ENCODE peak calls at places on chromosomes 11 and 22, in nine cellular contexts. One of them, this sample, is unnamed.

GRCh38 chr11:35330924-35331323 is 88.4 kb downstream of the SLC1A2 start:
- DNase-seq in GM12865: peak
- DNase-seq in SW480: no peak
- DNase-seq in NCI-H187 treated with DMSO at 0.1 percent for 48 hours: no peak
- DNase-seq in osteocyte: no peak
- DNase-seq in K562: no peak
- DNase-seq in mesendoderm: peak
- DNase-seq in BJ: no peak
- DNase-seq in amygdala: no peak
- DNase-seq in this sample: no peak

GRCh38 chr11:1269957-1270356 is 39.5 kb downstream of the TOLLIP start:
- DNase-seq in GM12865: no peak
- DNase-seq in SW480: no peak
- DNase-seq in NCI-H187 treated with DMSO at 0.1 percent for 48 hours: no peak
- DNase-seq in osteocyte: no peak
- DNase-seq in K562: no peak
- DNase-seq in mesendoderm: no peak
- DNase-seq in BJ: no peak
- DNase-seq in amygdala: no peak
- DNase-seq in this sample: no peak

GRCh38 chr11:119743041-119743440 is 14.0 kb upstream of the NECTIN1 start:
- DNase-seq in GM12865: no peak
- DNase-seq in SW480: no peak
- DNase-seq in NCI-H187 treated with DMSO at 0.1 percent for 48 hours: no peak
- DNase-seq in osteocyte: no peak
- DNase-seq in K562: no peak
- DNase-seq in mesendoderm: no peak
- DNase-seq in BJ: no peak
- DNase-seq in amygdala: no peak
- DNase-seq in this sample: no peak

GRCh38 chr22:22748297-22748743 is 103.9 kb downstream of the GGTLC2 start:
- DNase-seq in GM12865: peak
- DNase-seq in SW480: peak
- DNase-seq in NCI-H187 treated with DMSO at 0.1 percent for 48 hours: no peak
- DNase-seq in osteocyte: peak
- DNase-seq in K562: peak
- DNase-seq in mesendoderm: peak
- DNase-seq in BJ: no peak
- DNase-seq in amygdala: no peak
- DNase-seq in this sample: peak

GRCh38 chr11:73325036-73325981 is 17.2 kb downstream of the ARHGEF17 start:
- DNase-seq in GM12865: peak
- DNase-seq in SW480: no peak
- DNase-seq in NCI-H187 treated with DMSO at 0.1 percent for 48 hours: no peak
- DNase-seq in osteocyte: no peak
- DNase-seq in K562: no peak
- DNase-seq in mesendoderm: no peak
- DNase-seq in BJ: no peak
- DNase-seq in amygdala: no peak
- DNase-seq in this sample: no peak

GRCh38 chr11:36431429-36432092 is 78.5 kb downstream of the TRAF6 start:
- DNase-seq in GM12865: peak
- DNase-seq in SW480: peak
- DNase-seq in NCI-H187 treated with DMSO at 0.1 percent for 48 hours: no peak
- DNase-seq in osteocyte: no peak
- DNase-seq in K562: peak
- DNase-seq in mesendoderm: peak
- DNase-seq in BJ: peak
- DNase-seq in amygdala: no peak
- DNase-seq in this sample: peak

GRCh38 chr11:18844753-18845367 is 53.3 kb upstream of the PTPN5 start:
- DNase-seq in GM12865: peak
- DNase-seq in SW480: peak
- DNase-seq in NCI-H187 treated with DMSO at 0.1 percent for 48 hours: no peak
- DNase-seq in osteocyte: no peak
- DNase-seq in K562: peak
- DNase-seq in mesendoderm: peak
- DNase-seq in BJ: no peak
- DNase-seq in amygdala: no peak
- DNase-seq in this sample: peak

GRCh38 chr22:45473626-45474237 is 29.0 kb upstream of the FBLN1 start:
- DNase-seq in GM12865: no peak
- DNase-seq in SW480: no peak
- DNase-seq in NCI-H187 treated with DMSO at 0.1 percent for 48 hours: no peak
- DNase-seq in osteocyte: no peak
- DNase-seq in K562: no peak
- DNase-seq in mesendoderm: no peak
- DNase-seq in BJ: no peak
- DNase-seq in amygdala: no peak
- DNase-seq in this sample: no peak

GRCh38 chr22:37708580-37709444 is 12.0 kb downstream of the TRIOBP start:
- DNase-seq in GM12865: no peak
- DNase-seq in SW480: no peak
- DNase-seq in NCI-H187 treated with DMSO at 0.1 percent for 48 hours: no peak
- DNase-seq in osteocyte: no peak
- DNase-seq in K562: no peak
- DNase-seq in mesendoderm: no peak
- DNase-seq in BJ: no peak
- DNase-seq in amygdala: no peak
- DNase-seq in this sample: no peak

GRCh38 chr11:8838248-8838647 is 72.7 kb upstream of the AKIP1 start:
- DNase-seq in GM12865: no peak
- DNase-seq in SW480: peak
- DNase-seq in NCI-H187 treated with DMSO at 0.1 percent for 48 hours: no peak
- DNase-seq in osteocyte: no peak
- DNase-seq in K562: no peak
- DNase-seq in mesendoderm: no peak
- DNase-seq in BJ: peak
- DNase-seq in amygdala: no peak
- DNase-seq in this sample: peak

GRCh38 chr11:14026961-14027360 is 64.4 kb downstream of the SPON1 start:
- DNase-seq in GM12865: no peak
- DNase-seq in SW480: no peak
- DNase-seq in NCI-H187 treated with DMSO at 0.1 percent for 48 hours: no peak
- DNase-seq in osteocyte: no peak
- DNase-seq in K562: no peak
- DNase-seq in mesendoderm: peak
- DNase-seq in BJ: no peak
- DNase-seq in amygdala: no peak
- DNase-seq in this sample: no peak

GRCh38 chr11:12189543-12190235 is 79.3 kb downstream of the MICAL2 start:
- DNase-seq in GM12865: peak
- DNase-seq in SW480: no peak
- DNase-seq in NCI-H187 treated with DMSO at 0.1 percent for 48 hours: no peak
- DNase-seq in osteocyte: no peak
- DNase-seq in K562: no peak
- DNase-seq in mesendoderm: no peak
- DNase-seq in BJ: no peak
- DNase-seq in amygdala: no peak
- DNase-seq in this sample: no peak

GRCh38 chr11:87036756-87037449 is 831 bp upstream of the TMEM135 start:
- DNase-seq in GM12865: peak
- DNase-seq in SW480: no peak
- DNase-seq in NCI-H187 treated with DMSO at 0.1 percent for 48 hours: no peak
- DNase-seq in osteocyte: no peak
- DNase-seq in K562: peak
- DNase-seq in mesendoderm: no peak
- DNase-seq in BJ: no peak
- DNase-seq in amygdala: no peak
- DNase-seq in this sample: peak

GRCh38 chr11:111936045-111936400 is 1.1 kb upstream of the DIXDC1 start:
- DNase-seq in GM12865: no peak
- DNase-seq in SW480: no peak
- DNase-seq in NCI-H187 treated with DMSO at 0.1 percent for 48 hours: no peak
- DNase-seq in osteocyte: no peak
- DNase-seq in K562: no peak
- DNase-seq in mesendoderm: no peak
- DNase-seq in BJ: no peak
- DNase-seq in amygdala: no peak
- DNase-seq in this sample: peak

GRCh38 chr22:50186181-50186731 is 543 bp downstream of the TRABD start:
- DNase-seq in GM12865: no peak
- DNase-seq in SW480: no peak
- DNase-seq in NCI-H187 treated with DMSO at 0.1 percent for 48 hours: no peak
- DNase-seq in osteocyte: no peak
- DNase-seq in K562: peak
- DNase-seq in mesendoderm: no peak
- DNase-seq in BJ: no peak
- DNase-seq in amygdala: no peak
- DNase-seq in this sample: no peak

GRCh38 chr11:65502852-65503603 is 4.2 kb downstream of the MALAT1 start:
- DNase-seq in GM12865: peak
- DNase-seq in SW480: peak
- DNase-seq in NCI-H187 treated with DMSO at 0.1 percent for 48 hours: no peak
- DNase-seq in osteocyte: no peak
- DNase-seq in K562: no peak
- DNase-seq in mesendoderm: peak
- DNase-seq in BJ: no peak
- DNase-seq in amygdala: no peak
- DNase-seq in this sample: peak

GRCh38 chr11:18789942-18790341 is 1.7 kb downstream of the PTPN5 start:
- DNase-seq in GM12865: no peak
- DNase-seq in SW480: no peak
- DNase-seq in NCI-H187 treated with DMSO at 0.1 percent for 48 hours: no peak
- DNase-seq in osteocyte: no peak
- DNase-seq in K562: no peak
- DNase-seq in mesendoderm: no peak
- DNase-seq in BJ: no peak
- DNase-seq in amygdala: no peak
- DNase-seq in this sample: no peak

GRCh38 chr22:33271390-33272161 is 213.4 kb upstream of the SYN3 start:
- DNase-seq in GM12865: peak
- DNase-seq in SW480: no peak
- DNase-seq in NCI-H187 treated with DMSO at 0.1 percent for 48 hours: no peak
- DNase-seq in osteocyte: no peak
- DNase-seq in K562: no peak
- DNase-seq in mesendoderm: no peak
- DNase-seq in BJ: no peak
- DNase-seq in amygdala: peak
- DNase-seq in this sample: no peak

GRCh38 chr11:119315139-119316016 is 1.6 kb downstream of the MCAM start:
- DNase-seq in GM12865: peak
- DNase-seq in SW480: peak
- DNase-seq in NCI-H187 treated with DMSO at 0.1 percent for 48 hours: no peak
- DNase-seq in osteocyte: no peak
- DNase-seq in K562: peak
- DNase-seq in mesendoderm: peak
- DNase-seq in BJ: no peak
- DNase-seq in amygdala: peak
- DNase-seq in this sample: no peak

GRCh38 chr11:76834151-76834550 is 26.6 kb upstream of the ACER3 start:
- DNase-seq in GM12865: no peak
- DNase-seq in SW480: no peak
- DNase-seq in NCI-H187 treated with DMSO at 0.1 percent for 48 hours: no peak
- DNase-seq in osteocyte: no peak
- DNase-seq in K562: no peak
- DNase-seq in mesendoderm: no peak
- DNase-seq in BJ: no peak
- DNase-seq in amygdala: no peak
- DNase-seq in this sample: no peak

GRCh38 chr11:35364101-35364780 is 55.1 kb downstream of the SLC1A2 start:
- DNase-seq in GM12865: no peak
- DNase-seq in SW480: peak
- DNase-seq in NCI-H187 treated with DMSO at 0.1 percent for 48 hours: no peak
- DNase-seq in osteocyte: peak
- DNase-seq in K562: no peak
- DNase-seq in mesendoderm: peak
- DNase-seq in BJ: peak
- DNase-seq in amygdala: no peak
- DNase-seq in this sample: no peak

GRCh38 chr11:2850366-2850765 is 35.2 kb downstream of the CDKN1C start:
- DNase-seq in GM12865: no peak
- DNase-seq in SW480: no peak
- DNase-seq in NCI-H187 treated with DMSO at 0.1 percent for 48 hours: no peak
- DNase-seq in osteocyte: no peak
- DNase-seq in K562: no peak
- DNase-seq in mesendoderm: no peak
- DNase-seq in BJ: no peak
- DNase-seq in amygdala: no peak
- DNase-seq in this sample: no peak

GRCh38 chr11:118170892-118171273 is 5.6 kb downstream of the SCN2B start:
- DNase-seq in GM12865: no peak
- DNase-seq in SW480: no peak
- DNase-seq in NCI-H187 treated with DMSO at 0.1 percent for 48 hours: no peak
- DNase-seq in osteocyte: no peak
- DNase-seq in K562: no peak
- DNase-seq in mesendoderm: no peak
- DNase-seq in BJ: no peak
- DNase-seq in amygdala: no peak
- DNase-seq in this sample: no peak

GRCh38 chr11:27216268-27217149 is 146.5 kb downstream of the CCDC34 start:
- DNase-seq in GM12865: no peak
- DNase-seq in SW480: no peak
- DNase-seq in NCI-H187 treated with DMSO at 0.1 percent for 48 hours: no peak
- DNase-seq in osteocyte: no peak
- DNase-seq in K562: no peak
- DNase-seq in mesendoderm: no peak
- DNase-seq in BJ: no peak
- DNase-seq in amygdala: no peak
- DNase-seq in this sample: no peak

GRCh38 chr11:69196322-69197169 is 40.8 kb downstream of the SMIM38 start:
- DNase-seq in GM12865: no peak
- DNase-seq in SW480: no peak
- DNase-seq in NCI-H187 treated with DMSO at 0.1 percent for 48 hours: no peak
- DNase-seq in osteocyte: no peak
- DNase-seq in K562: no peak
- DNase-seq in mesendoderm: no peak
- DNase-seq in BJ: no peak
- DNase-seq in amygdala: no peak
- DNase-seq in this sample: no peak

GRCh38 chr22:37514526-37515051 is 4.6 kb downstream of the CARD10 start:
- DNase-seq in GM12865: no peak
- DNase-seq in SW480: no peak
- DNase-seq in NCI-H187 treated with DMSO at 0.1 percent for 48 hours: no peak
- DNase-seq in osteocyte: no peak
- DNase-seq in K562: no peak
- DNase-seq in mesendoderm: no peak
- DNase-seq in BJ: no peak
- DNase-seq in amygdala: no peak
- DNase-seq in this sample: no peak

GRCh38 chr11:21933095-21933494 is 259.8 kb upstream of the ANO5 start:
- DNase-seq in GM12865: peak
- DNase-seq in SW480: no peak
- DNase-seq in NCI-H187 treated with DMSO at 0.1 percent for 48 hours: no peak
- DNase-seq in osteocyte: no peak
- DNase-seq in K562: no peak
- DNase-seq in mesendoderm: no peak
- DNase-seq in BJ: no peak
- DNase-seq in amygdala: no peak
- DNase-seq in this sample: no peak

GRCh38 chr11:15852179-15852578 is 504.2 kb downstream of the SOX6 start:
- DNase-seq in GM12865: peak
- DNase-seq in SW480: peak
- DNase-seq in NCI-H187 treated with DMSO at 0.1 percent for 48 hours: no peak
- DNase-seq in osteocyte: no peak
- DNase-seq in K562: peak
- DNase-seq in mesendoderm: peak
- DNase-seq in BJ: no peak
- DNase-seq in amygdala: no peak
- DNase-seq in this sample: peak

GRCh38 chr11:125382211-125382807 is 113.8 kb downstream of the FEZ1 start:
- DNase-seq in GM12865: no peak
- DNase-seq in SW480: peak
- DNase-seq in NCI-H187 treated with DMSO at 0.1 percent for 48 hours: no peak
- DNase-seq in osteocyte: no peak
- DNase-seq in K562: no peak
- DNase-seq in mesendoderm: no peak
- DNase-seq in BJ: no peak
- DNase-seq in amygdala: no peak
- DNase-seq in this sample: no peak

GRCh38 chr11:13091373-13091772 is 82.3 kb downstream of the RASSF10 start:
- DNase-seq in GM12865: no peak
- DNase-seq in SW480: no peak
- DNase-seq in NCI-H187 treated with DMSO at 0.1 percent for 48 hours: no peak
- DNase-seq in osteocyte: no peak
- DNase-seq in K562: no peak
- DNase-seq in mesendoderm: no peak
- DNase-seq in BJ: no peak
- DNase-seq in amygdala: no peak
- DNase-seq in this sample: peak

GRCh38 chr22:31088233-31088986 is 7.3 kb downstream of the SMTN start:
- DNase-seq in GM12865: no peak
- DNase-seq in SW480: no peak
- DNase-seq in NCI-H187 treated with DMSO at 0.1 percent for 48 hours: no peak
- DNase-seq in osteocyte: no peak
- DNase-seq in K562: no peak
- DNase-seq in mesendoderm: no peak
- DNase-seq in BJ: no peak
- DNase-seq in amygdala: no peak
- DNase-seq in this sample: no peak

This sample was measured in OCI-M1.